ENCODE peak calls at places on chromosomes 1 and 21, in four cellular contexts. D is IMR-90, P is A549, T is GM12878. G is an unnamed sample.

GRCh38 chr1:246726255-246726679 is 2.1 kb downstream of the SCCPDH start:
- DNase-seq in D (no peak), P (no peak), T (no peak), G (no peak)

GRCh38 chr1:80248886-80249285 is 1242.4 kb upstream of the ADGRL4 start:
- DNase-seq in P (no peak), D (peak; percentile 29), T (no peak), G (no peak)

GRCh38 chr1:12424150-12424549 is 193.9 kb downstream of the DHRS3 start:
- DNase-seq in T (no peak), P (no peak), D (peak; percentile 80), G (no peak)

GRCh38 chr1:16092097-16092922 is 18.9 kb upstream of the FAM131C start:
- DNase-seq in D (no peak), P (no peak), T (no peak), G (no peak)

GRCh38 chr1:169113613-169114119 is 7.2 kb downstream of the ATP1B1 start:
- DNase-seq in D (peak; percentile 95), T (no peak), P (peak; percentile 91), G (no peak)

GRCh38 chr1:28249013-28249870 is 10.1 kb upstream of the SESN2 start:
- DNase-seq in T (no peak), D (peak; percentile 70), P (peak; percentile 83), G (peak; percentile 57)

GRCh38 chr1:151196292-151196800 is 2.0 kb upstream of the PIP5K1A start:
- DNase-seq in P (peak; percentile 93), T (peak; percentile 53), D (peak; percentile 85), G (peak; percentile 63)

GRCh38 chr1:109385417-109385816 is 12.3 kb downstream of the SORT1 start:
- DNase-seq in D (no peak), P (no peak), T (no peak), G (no peak)

GRCh38 chr1:223152399-223152798 is 9.4 kb upstream of the TLR5 start:
- DNase-seq in D (no peak), T (no peak), P (no peak), G (peak; percentile 46)

GRCh38 chr1:220785166-220786056 is 1.3 kb upstream of the MTARC1 start:
- DNase-seq in P (no peak), D (no peak), T (no peak), G (no peak)

GRCh38 chr1:117171900-117172501 is 38.7 kb downstream of the VTCN1 start:
- DNase-seq in T (no peak), D (peak; percentile 60), P (no peak), G (no peak)

GRCh38 chr1:197101920-197102319 is 34.9 kb upstream of the F13B start:
- DNase-seq in T (no peak), D (no peak), P (no peak), G (no peak)

GRCh38 chr1:24091971-24092482 is 19.9 kb downstream of the MYOM3 start:
- DNase-seq in T (no peak), D (no peak), P (no peak), G (no peak)

GRCh38 chr1:79161077-79161476 is 154.5 kb upstream of the ADGRL4 start:
- DNase-seq in D (peak; percentile 79), P (no peak), T (no peak), G (no peak)

GRCh38 chr21:22584308-22584707 is 1586.1 kb downstream of the NCAM2 start:
- DNase-seq in P (no peak), T (no peak), D (no peak), G (no peak)

GRCh38 chr21:34129971-34130597 is 56.7 kb downstream of the MRPS6 start:
- DNase-seq in P (no peak), D (peak; percentile 48), T (no peak), G (peak; percentile 33)

GRCh38 chr1:75426688-75427087 is 184.2 kb downstream of the SLC44A5 start:
- DNase-seq in D (no peak), P (no peak), T (no peak), G (no peak)

GRCh38 chr1:206725053-206725963 is 40.6 kb downstream of the MAPKAPK2 start:
- DNase-seq in D (peak; percentile 51), P (peak; percentile 57), T (no peak), G (peak; percentile 71)
- TF ChIP-seq ELK1 in D (no peak), P (no peak), T (no peak), G (no peak)

DNA sequence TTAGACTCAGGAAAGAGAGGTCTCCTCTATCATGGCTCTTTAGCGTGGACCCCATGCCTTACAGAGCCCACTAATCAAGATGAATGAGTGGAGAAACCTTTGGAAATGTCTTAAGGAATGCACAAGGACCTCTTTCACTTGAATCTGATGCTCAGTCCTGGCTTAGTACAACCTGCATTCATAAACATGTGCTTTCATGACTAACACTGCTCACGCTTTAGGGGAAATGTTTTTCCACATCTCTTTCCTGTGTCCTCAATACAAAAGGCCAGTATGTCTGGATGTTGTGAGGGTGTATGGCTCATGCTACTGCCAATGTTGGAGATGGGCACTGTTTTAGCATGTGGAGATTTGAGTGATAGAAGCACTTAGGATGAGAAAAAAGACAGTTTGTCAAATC is 14.2 kb upstream of the GNG12 start:
- DNase-seq in D (peak; percentile 74), T (no peak), P (no peak), G (no peak)
- H3K27ac ChIP-seq in D (no peak overlapping the region), T (no peak overlapping the region), P (peak overlapping the region; percentile 56), G (no peak overlapping the region)

GRCh38 chr21:14553422-14553821 is 7.3 kb upstream of the SAMSN1 start:
- DNase-seq in D (no peak), T (no peak), P (no peak), G (no peak)

GRCh38 chr21:14551741-14552140 is 5.6 kb upstream of the SAMSN1 start:
- DNase-seq in D (no peak), T (no peak), P (no peak), G (no peak)

GRCh38 chr21:14557413-14557812 is 11.3 kb upstream of the SAMSN1 start:
- DNase-seq in D (no peak), T (no peak), P (no peak), G (no peak)

GRCh38 chr21:14559144-14559543 is 13.0 kb upstream of the SAMSN1 start:
- DNase-seq in P (no peak), T (no peak), D (no peak), G (no peak)

GRCh38 chr21:14554948-14555347 is 8.8 kb upstream of the SAMSN1 start:
- DNase-seq in D (no peak), P (no peak), T (no peak), G (no peak)
- TF ChIP-seq ELK1 in D (no peak), P (no peak), T (no peak), G (no peak)

GRCh38 chr1:100703716-100704115 is 15.8 kb upstream of the VCAM1 start:
- DNase-seq in P (no peak), D (no peak), T (no peak), G (no peak)
- H3K27ac ChIP-seq in P (no peak overlapping the region), D (no peak overlapping the region), T (no peak overlapping the region), G (no peak overlapping the region)

DNA sequence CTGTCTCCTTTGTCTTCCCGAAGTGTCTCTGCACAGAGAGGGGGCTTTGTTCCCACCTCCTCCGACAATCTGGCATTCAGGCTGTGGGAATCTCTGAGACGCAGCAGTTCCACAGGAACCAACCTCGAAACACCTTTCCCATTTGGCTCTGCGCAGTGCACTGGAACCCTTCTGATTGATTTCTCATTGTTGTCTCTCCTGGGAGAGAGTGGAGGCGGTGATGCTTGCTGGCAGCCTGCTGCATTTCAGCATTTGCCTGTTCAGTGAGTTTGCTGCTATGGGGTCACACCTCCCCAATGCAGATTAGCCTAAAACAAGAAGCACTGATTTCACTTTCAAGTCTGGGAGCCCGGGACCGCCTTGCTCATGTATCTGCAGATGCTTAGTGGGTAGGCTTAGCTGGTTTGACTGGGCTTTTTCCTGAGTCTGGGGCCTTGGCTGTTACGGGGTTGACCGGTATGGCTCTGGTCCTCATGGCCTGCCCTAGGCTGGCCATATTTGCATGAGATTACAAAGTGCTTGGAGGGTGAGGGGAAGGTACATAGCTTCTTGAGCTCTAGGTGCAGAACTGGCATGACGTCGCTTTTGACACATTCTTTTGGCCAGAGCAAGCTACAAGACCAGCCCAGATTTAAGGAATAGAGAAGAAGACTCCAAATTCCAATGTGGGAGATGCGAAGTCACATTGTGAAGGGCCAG is 695.3 kb downstream of the PTPRU start:
- DNase-seq in P (no peak), T (no peak), D (no peak), G (no peak)
- TF ChIP-seq ELK1 in P (no peak), T (no peak), D (no peak), G (no peak)

G was measured in K562.